ENCODE peak calls at places on chromosomes 12 and 14, in six cellular contexts. F is transverse colon, Q is HepG2, G is stomach, L is K562, J is SK-N-SH. A is an unnamed sample.

GRCh38 chr14:91354979-91355685 is 62.5 kb downstream of the CCDC88C start:
- DNase-seq in F (peak; percentile 53), Q (no peak), G (no peak), L (no peak), J (peak; percentile 75), A (no peak)

GRCh38 chr14:63273717-63274673 is 44.7 kb downstream of the GPHB5 start:
- DNase-seq in F (no peak), Q (no peak), G (no peak), L (no peak), J (no peak), A (no peak)

GRCh38 chr12:21456291-21456780 is 18.9 kb downstream of the PYROXD1 start:
- DNase-seq in F (no peak), Q (no peak), G (no peak), L (no peak), J (no peak), A (no peak)

GRCh38 chr12:18700254-18700653 is 37.6 kb downstream of the PLCZ1 start:
- DNase-seq in F (no peak), Q (no peak), G (no peak), L (no peak), J (peak; percentile 1), A (no peak)

GRCh38 chr14:99230271-99231141 is 41.5 kb downstream of the BCL11B start:
- DNase-seq in F (peak; percentile 45), Q (no peak), G (no peak), L (peak; percentile 13), J (no peak), A (no peak)

GRCh38 chr14:103057372-103058208 is at the start of gene CDC42BPB:
- DNase-seq in F (peak; percentile 91), Q (peak; percentile 66), G (peak; percentile 92), L (peak; percentile 85), J (peak; percentile 98), A (peak; percentile 89)

GRCh38 chr12:105723066-105723465 is 392.6 kb downstream of the C12orf75 start:
- DNase-seq in F (no peak), Q (no peak), G (no peak), L (no peak), J (no peak), A (no peak)

GRCh38 chr14:33525626-33526025 is 425.2 kb downstream of the EGLN3 start:
- DNase-seq in F (no peak), Q (no peak), G (no peak), L (no peak), J (no peak), A (no peak)

GRCh38 chr14:95149441-95149840 is 7.9 kb downstream of the DICER1 start:
- DNase-seq in F (no peak), Q (no peak), G (no peak), L (no peak), J (no peak), A (no peak)

GRCh38 chr12:49809369-49810158 is 18.6 kb downstream of the NCKAP5L start:
- DNase-seq in F (no peak), Q (no peak), G (no peak), L (no peak), J (no peak), A (no peak)

GRCh38 chr12:38919191-38919590 is 13.8 kb upstream of the CPNE8 start:
- DNase-seq in F (no peak), Q (no peak), G (no peak), L (no peak), J (no peak), A (no peak)

DNA sequence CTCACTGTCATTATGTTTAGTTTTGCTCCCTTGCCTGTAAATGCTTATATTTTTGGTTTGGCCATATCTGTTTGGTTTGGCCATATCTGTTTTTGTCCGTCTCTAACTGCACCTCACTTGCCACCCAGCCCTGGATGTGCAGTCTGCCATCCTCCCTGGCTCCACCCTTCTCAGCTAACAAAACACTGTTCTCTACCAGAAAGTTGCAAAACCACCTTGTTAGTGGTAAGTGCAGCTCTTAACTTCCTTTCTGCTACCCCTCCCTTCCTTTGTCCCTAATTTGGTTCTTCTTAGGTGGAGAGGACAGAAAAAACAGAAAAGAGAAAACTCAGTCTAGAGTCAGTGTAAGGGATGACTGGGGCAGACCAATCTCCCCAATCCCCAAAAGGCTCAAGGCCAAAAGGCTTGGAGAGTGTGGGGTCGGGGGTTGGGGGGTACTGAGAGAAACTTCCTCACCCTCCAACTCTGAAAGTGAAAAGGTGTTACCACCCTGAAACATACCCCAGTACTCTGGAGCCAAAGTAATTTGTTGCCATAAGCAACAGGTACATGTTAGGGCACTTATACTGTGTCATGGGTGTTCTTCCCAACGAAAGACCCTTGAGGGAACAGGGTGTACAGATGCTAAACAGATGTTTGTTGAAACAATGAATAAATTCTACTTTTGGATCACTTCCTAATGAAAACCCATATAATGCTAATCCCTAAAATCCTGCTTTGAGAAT is 5.0 kb downstream of the BIN2 start:
- DNase-seq in F (peak; percentile 46), Q (no peak), G (no peak), L (no peak), J (no peak), A (no peak)
- H3K4me1 ChIP-seq in F (peaks cover 22% of the 10 kb centered on the region), Q (no peaks in the 10 kb centered on the region), G (no peaks in the 10 kb centered on the region), L (peaks cover 33% of the 10 kb centered on the region), J (peaks cover 2% of the 10 kb centered on the region), A (peaks cover 17% of the 10 kb centered on the region)

GRCh38 chr14:24436355-24437019 is 6.1 kb downstream of the SDR39U1 start:
- DNase-seq in F (no peak), Q (peak; percentile 83), G (no peak), L (peak; percentile 67), J (peak; percentile 83), A (peak; percentile 61)
- TF ChIP-seq EP300 in F (no peak), Q (no peak), G (no peak), L (no peak), J (no peak), A (no peak)

GRCh38 chr12:19855876-19856275 is 416.6 kb downstream of the AEBP2 start:
- DNase-seq in F (no peak), Q (no peak), G (no peak), L (no peak), J (no peak), A (no peak)
- TF ChIP-seq POLR2AphosphoS5 in F (no peak), Q (no peak), G (no peak), L (no peak), J (no peak), A (no peak)

GRCh38 chr12:94620611-94621010 is 29.7 kb downstream of the TMCC3 start:
- DNase-seq in F (no peak), Q (peak; percentile 19), G (no peak), L (no peak), J (no peak), A (no peak)

GRCh38 chr12:94622475-94622874 is 27.9 kb downstream of the TMCC3 start:
- DNase-seq in F (no peak), Q (no peak), G (no peak), L (no peak), J (peak; percentile 67), A (no peak)

GRCh38 chr12:94621662-94622359 is 28.5 kb downstream of the TMCC3 start:
- DNase-seq in F (peak; percentile 32), Q (no peak), G (no peak), L (no peak), J (no peak), A (no peak)

GRCh38 chr12:94625531-94625930 is 24.8 kb downstream of the TMCC3 start:
- DNase-seq in F (no peak), Q (no peak), G (no peak), L (no peak), J (no peak), A (no peak)

GRCh38 chr12:94623161-94623920 is 27.0 kb downstream of the TMCC3 start:
- DNase-seq in F (no peak), Q (no peak), G (no peak), L (no peak), J (no peak), A (no peak)
- H3K4me1 ChIP-seq in F (peaks cover 27% of the 10 kb centered on the region), Q (peaks cover 15% of the 10 kb centered on the region), G (no peaks in the 10 kb centered on the region), L (no peaks in the 10 kb centered on the region), J (peaks cover 21% of the 10 kb centered on the region), A (peaks cover 31% of the 10 kb centered on the region)

DNA sequence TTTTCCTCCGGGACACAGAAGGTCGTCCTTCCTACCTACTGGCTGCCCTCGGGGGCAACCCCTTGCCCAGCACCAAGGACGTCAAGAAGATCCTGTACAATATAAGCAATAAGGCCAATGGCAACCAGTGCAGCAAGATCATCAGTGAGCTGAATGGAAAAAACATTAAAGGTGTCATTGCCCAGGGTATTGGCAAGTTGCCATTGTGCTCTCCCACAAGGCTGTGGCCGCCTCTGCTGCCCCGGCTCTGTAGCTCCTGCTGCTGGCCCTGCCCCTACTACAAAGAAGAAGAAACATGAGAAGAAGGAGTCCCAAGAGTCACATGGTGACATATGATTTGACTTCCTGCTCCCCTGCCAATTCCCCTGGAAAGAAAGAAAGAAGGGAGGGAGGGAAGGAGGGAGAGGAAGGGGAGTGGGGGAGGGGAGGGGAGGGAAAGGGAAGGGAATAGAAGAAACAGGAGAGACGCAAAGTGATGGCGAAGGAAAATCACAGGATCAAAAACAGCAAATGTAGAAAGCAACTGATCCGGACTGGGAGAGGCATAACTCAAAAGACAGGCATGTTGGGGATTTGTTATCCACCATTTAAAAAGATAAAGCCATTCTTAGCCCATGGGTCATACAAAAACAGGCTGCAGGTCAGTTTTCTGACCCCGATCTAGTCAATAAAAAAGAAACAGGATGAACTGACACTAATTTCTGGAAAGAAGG is 61.3 kb upstream of the RESF1 start:
- DNase-seq in F (peak; percentile 22), Q (no peak), G (peak; percentile 53), L (peak; percentile 80), J (peak; percentile 15), A (no peak)
- TF ChIP-seq EP300 in F (no peak), Q (no peak), G (no peak), L (no peak), J (no peak), A (no peak)